ENCODE peak calls at places on chromosomes 5 and 9, in nine cellular contexts. G is mammary epithelial cell, R is fibroblast of mammary gland, N is WTC11, T is fibroblast of pulmonary artery, H is mesothelial cell of epicardium, C is neural progenitor cell, A is stomach, Z is neural crest cell. V is an unnamed sample.

GRCh38 chr5:61637566-61637965 is 305.5 kb downstream of the ZSWIM6 start:
- DNase-seq in G (no peak), R (no peak), N (no peak), T (no peak), H (no peak), C (peak), A (no peak), Z (peak), V (no peak)

GRCh38 chr9:4507306-4507705 is 17.0 kb downstream of the SLC1A1 start:
- DNase-seq in G (no peak), R (no peak), N (no peak), T (no peak), H (no peak), C (no peak), A (no peak), Z (no peak), V (no peak)

GRCh38 chr5:121572061-121572460 is 279.6 kb upstream of the FTMT start:
- DNase-seq in G (no peak), R (no peak), N (no peak), T (no peak), H (no peak), C (no peak), A (no peak), Z (no peak), V (no peak)

GRCh38 chr9:10612649-10613398 is at the start of gene PTPRD:
- DNase-seq in G (peak), R (peak), N (peak), T (peak), H (peak), C (peak), A (peak), Z (peak), V (peak)

GRCh38 chr5:68176802-68177479 is 38.6 kb upstream of the PIK3R1 start:
- DNase-seq in G (no peak), R (no peak), N (no peak), T (no peak), H (no peak), C (no peak), A (no peak), Z (no peak), V (no peak)

GRCh38 chr5:17831279-17831678 is 197.0 kb downstream of the TAF11L14 start:
- DNase-seq in G (no peak), R (no peak), N (no peak), T (no peak), H (peak), C (peak), A (no peak), Z (no peak), V (no peak)

GRCh38 chr5:915946-916345 is 23.3 kb downstream of the TRIP13 start:
- DNase-seq in G (no peak), R (no peak), N (no peak), T (no peak), H (no peak), C (no peak), A (no peak), Z (no peak), V (no peak)

GRCh38 chr5:39100851-39101396 is 26.7 kb upstream of the RICTOR start:
- DNase-seq in G (peak), R (peak), N (no peak), T (peak), H (no peak), C (no peak), A (no peak), Z (no peak), V (no peak)

GRCh38 chr5:134141346-134142050 is 27.0 kb downstream of the TCF7 start:
- DNase-seq in G (peak), R (peak), N (no peak), T (no peak), H (peak), C (no peak), A (peak), Z (no peak), V (peak)

DNA sequence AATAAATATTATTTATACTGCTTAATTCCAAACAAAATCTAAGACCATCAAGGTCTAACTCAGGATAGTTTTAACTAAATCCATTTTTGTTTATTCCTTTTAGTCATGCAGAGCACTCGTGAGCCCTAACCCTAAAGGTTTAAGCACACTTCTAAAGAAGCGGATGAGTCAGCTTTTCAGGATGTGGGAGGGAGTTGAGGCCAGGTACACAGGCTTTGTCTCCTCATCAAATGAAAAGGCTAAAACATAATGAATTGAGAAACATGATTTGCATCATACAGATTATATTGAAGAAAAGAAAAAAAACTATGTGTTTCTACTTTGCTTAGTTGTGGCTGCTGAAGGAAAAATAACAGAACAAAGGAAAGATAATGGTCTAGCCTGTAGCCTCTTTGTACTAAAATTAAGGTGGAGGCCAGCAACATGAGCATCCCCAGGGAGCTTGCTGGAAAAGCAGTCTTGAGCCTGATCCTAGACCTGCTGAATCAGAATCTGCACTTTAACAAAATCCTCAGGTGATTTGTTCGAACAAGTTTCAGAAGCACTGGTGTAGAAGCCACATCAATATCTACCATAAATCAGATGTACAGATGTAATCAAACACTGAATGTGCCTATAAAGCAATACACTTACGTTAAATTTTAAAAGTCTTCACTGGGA is 21.1 kb upstream of the ISCA1 start:
- DNase-seq in G (peak), R (peak), N (no peak), T (peak), H (no peak), C (no peak), A (no peak), Z (no peak), V (no peak)
- TF ChIP-seq CTCF in G (no peak), R (no peak), N (no peak), T (no peak), H (no peak), C (no peak), A (no peak), Z (no peak), V (no peak)

DNA sequence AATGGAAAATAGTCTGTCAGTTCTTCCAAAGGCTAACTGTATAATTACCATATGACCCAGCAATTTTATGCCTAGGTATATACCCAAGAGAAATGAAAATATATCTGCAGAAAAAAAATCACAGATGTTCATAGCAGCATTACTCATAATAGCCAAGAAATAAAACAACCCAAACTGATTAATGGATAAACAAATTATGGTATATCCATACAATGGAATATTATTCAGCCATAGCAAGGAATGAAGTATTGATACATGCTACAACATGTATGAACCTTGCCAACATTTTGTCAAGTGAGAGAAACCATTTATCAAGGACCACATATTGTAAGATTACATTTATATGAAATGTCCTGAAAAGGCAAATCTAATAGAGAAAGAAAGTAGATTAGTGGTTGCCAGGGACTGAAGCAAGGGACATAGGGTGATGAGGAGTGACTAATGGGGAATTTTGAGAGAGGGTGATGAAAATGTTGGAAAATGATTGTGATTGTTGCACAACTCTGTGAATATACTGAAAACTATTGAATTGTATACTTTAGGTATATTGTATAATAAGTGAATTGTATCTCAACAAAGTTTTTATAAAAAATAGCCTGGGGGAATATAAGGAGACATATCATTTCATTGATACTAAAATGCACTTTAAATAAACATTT is 114.4 kb downstream of the PBX3 start:
- DNase-seq in G (peak), R (peak), N (no peak), T (peak), H (no peak), C (no peak), A (no peak), Z (no peak), V (no peak)
- TF ChIP-seq CTCF in G (no peak), R (no peak), N (no peak), T (no peak), H (no peak), C (no peak), A (no peak), Z (no peak), V (no peak)

GRCh38 chr5:141369994-141370848 is at the start of gene PCDHGB3:
- DNase-seq in G (peak), R (peak), N (peak), T (peak), H (no peak), C (no peak), A (no peak), Z (no peak), V (no peak)
- TF ChIP-seq CTCF in G (peak), R (peak), N (no peak), T (peak), H (no peak), C (no peak), A (no peak), Z (no peak), V (no peak)

GRCh38 chr5:40680741-40681350 is 1.1 kb downstream of the PTGER4 start:
- DNase-seq in G (peak), R (no peak), N (peak), T (no peak), H (peak), C (peak), A (no peak), Z (no peak), V (no peak)
- TF ChIP-seq CTCF in G (no peak), R (no peak), N (no peak), T (no peak), H (peak), C (peak), A (no peak), Z (peak), V (peak)

GRCh38 chr5:135340568-135340967 is 58.5 kb downstream of the MACROH2A1 start:
- DNase-seq in G (no peak), R (no peak), N (no peak), T (no peak), H (no peak), C (no peak), A (no peak), Z (no peak), V (no peak)

GRCh38 chr5:135339623-135340022 is 59.4 kb downstream of the MACROH2A1 start:
- DNase-seq in G (no peak), R (no peak), N (no peak), T (no peak), H (no peak), C (no peak), A (no peak), Z (no peak), V (no peak)

GRCh38 chr5:135341696-135342095 is 57.3 kb downstream of the MACROH2A1 start:
- DNase-seq in G (no peak), R (no peak), N (no peak), T (no peak), H (no peak), C (no peak), A (no peak), Z (no peak), V (no peak)

GRCh38 chr5:135342227-135342859 is 56.7 kb downstream of the MACROH2A1 start:
- DNase-seq in G (no peak), R (no peak), N (no peak), T (no peak), H (no peak), C (no peak), A (no peak), Z (no peak), V (no peak)

DNA sequence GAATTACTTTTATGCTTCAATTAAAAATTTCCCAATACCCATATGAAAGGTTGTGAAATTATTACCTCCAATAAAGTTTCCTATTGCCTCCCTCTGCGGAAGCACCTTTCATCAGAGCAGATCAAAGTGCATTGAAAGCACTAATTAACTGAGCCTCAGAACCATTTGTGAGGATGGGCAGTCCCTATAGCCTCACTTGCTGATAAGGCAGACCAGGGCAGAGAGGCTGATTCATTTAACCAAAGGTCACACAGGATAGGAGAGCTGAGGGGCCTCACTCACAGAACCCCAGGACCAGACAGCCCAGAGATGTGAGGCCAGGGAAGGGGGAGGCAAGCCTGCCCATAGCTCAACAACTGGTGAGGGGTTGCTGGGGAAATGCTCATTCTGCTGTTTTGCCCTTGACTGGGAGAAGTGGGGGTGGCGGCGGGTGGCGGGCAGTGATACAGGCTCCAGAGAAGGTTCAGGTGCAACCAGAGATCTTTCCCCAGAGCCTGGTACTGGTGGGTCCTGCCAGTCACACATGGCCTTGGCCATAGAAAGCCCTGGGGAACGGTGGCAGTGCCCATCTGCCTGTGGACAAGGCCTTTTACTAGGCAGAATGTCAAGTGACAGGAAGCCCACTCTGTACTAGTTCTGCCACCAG is 57.9 kb downstream of the MACROH2A1 start:
- DNase-seq in G (no peak), R (no peak), N (no peak), T (no peak), H (no peak), C (no peak), A (no peak), Z (no peak), V (no peak)
- TF ChIP-seq CTCF in G (no peak), R (no peak), N (no peak), T (no peak), H (no peak), C (no peak), A (no peak), Z (no peak), V (no peak)

DNA sequence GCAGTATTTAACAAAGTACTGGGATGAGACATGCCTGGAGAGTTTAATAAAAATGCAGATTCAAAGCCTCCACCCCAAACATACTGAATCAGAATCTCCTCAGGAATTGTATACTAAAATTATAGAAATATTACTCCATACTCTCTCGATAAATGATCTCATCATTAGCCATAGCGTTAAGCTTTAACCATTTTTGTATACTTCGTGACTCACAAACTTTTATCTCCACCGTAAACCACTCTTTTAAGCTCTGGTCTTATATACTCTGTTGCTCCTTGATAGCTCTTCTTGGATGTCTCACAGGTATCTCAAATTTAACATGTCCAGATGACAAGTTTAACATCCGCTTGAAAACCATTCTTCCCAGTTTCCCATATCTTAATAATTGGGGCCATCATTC is 327.8 kb downstream of the ADGRV1 start:
- DNase-seq in G (no peak), R (no peak), N (no peak), T (no peak), H (no peak), C (no peak), A (no peak), Z (no peak), V (no peak)
- TF ChIP-seq CTCF in G (no peak), R (no peak), N (no peak), T (no peak), H (no peak), C (no peak), A (no peak), Z (no peak), V (no peak)

DNA sequence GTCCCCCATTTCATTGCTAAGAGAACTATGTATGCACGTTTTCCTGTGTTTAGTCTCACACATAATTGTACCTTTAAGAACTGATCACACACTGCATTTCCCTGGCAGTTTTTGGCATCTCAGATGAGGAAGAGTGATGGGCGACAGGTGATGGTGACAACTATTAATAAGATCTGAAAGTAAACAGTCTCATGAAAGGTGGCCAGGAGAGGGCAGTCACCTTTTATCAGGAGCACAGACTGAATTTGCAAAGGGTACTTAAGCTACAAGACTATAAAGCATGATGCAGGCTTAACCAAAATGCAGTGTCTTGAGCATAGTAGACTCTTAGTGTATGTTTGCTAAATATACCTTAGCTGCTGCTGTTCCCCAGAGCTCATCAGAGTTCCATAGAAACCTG is 91.5 kb downstream of the GHR start:
- DNase-seq in G (peak), R (no peak), N (no peak), T (no peak), H (no peak), C (peak), A (no peak), Z (no peak), V (no peak)
- TF ChIP-seq CTCF in G (peak), R (no peak), N (no peak), T (no peak), H (no peak), C (peak), A (no peak), Z (no peak), V (no peak)

DNA sequence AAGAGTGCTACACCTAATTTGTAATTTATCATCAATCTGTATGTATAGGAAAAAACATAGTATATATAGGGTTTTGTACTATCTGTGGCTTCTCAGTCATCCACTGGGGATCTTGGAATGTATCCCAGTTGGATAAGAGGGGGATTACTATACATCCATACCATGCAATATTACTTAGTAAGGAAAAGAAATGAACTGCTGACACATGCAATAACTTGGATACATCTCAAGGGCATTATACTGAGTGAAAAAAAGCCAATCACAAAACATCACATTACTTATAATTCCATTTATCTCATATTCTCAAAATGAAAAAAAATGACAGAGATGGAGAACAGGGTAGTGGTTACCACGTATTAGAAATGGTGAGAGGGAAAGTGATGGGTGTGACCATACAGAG is 108.3 kb upstream of the RGS7BP start:
- DNase-seq in G (no peak), R (no peak), N (no peak), T (no peak), H (no peak), C (no peak), A (no peak), Z (no peak), V (no peak)
- TF ChIP-seq CTCF in G (no peak), R (no peak), N (no peak), T (no peak), H (no peak), C (no peak), A (no peak), Z (no peak), V (no peak)

DNA sequence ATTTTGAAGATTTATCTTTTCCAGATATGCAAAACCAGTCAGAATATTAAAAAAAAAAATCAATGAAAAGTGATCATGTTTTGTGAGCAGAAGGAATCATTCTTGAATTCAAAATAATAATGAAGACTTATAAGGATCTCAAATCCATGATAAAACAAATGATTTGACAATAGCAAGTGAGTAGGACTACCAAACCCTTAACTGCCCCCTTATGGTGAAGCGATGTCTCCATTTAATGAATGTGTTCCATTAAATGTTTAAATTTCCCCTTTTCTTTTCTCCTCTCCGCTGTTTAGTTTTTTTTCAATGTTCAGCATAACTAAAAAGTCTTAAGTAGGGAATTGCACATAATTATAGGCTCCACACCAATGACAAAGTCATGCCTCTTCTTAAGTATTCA is 12.2 kb upstream of the MARCHF3 start:
- DNase-seq in G (no peak), R (peak), N (no peak), T (peak), H (no peak), C (peak), A (no peak), Z (no peak), V (no peak)
- TF ChIP-seq CTCF in G (no peak), R (peak), N (no peak), T (peak), H (no peak), C (peak), A (no peak), Z (peak), V (no peak)